ENCODE peak calls at places on chromosomes 5 and 9, in nine cellular contexts. M, P, F, C, T, L, Q, J and D are unnamed samples.

GRCh38 chr9:21465859-21466518 is 16.1 kb downstream of the IFNE start:
- DNase-seq in M (peak), P (peak), F (no peak), C (no peak), T (peak), L (peak), Q (no peak), J (peak), D (no peak)

GRCh38 chr5:84642795-84643194 is 258.1 kb upstream of the EDIL3 start:
- DNase-seq in M (no peak), P (no peak), F (no peak), C (no peak), T (no peak), L (peak), Q (no peak), J (peak), D (no peak)

GRCh38 chr5:8895599-8895998 is 650.3 kb downstream of the SEMA5A start:
- DNase-seq in M (no peak), P (no peak), F (no peak), C (no peak), T (no peak), L (no peak), Q (no peak), J (no peak), D (no peak)

GRCh38 chr5:10264569-10264968 is 14.5 kb downstream of the CCT5 start:
- DNase-seq in M (no peak), P (no peak), F (no peak), C (no peak), T (no peak), L (no peak), Q (no peak), J (no peak), D (no peak)

GRCh38 chr5:92980491-92980890 is 600.5 kb downstream of the NR2F1-AS1 start:
- DNase-seq in M (no peak), P (no peak), F (no peak), C (no peak), T (no peak), L (peak), Q (no peak), J (no peak), D (no peak)

GRCh38 chr5:133362438-133362837 is 249.9 kb downstream of the FSTL4 start:
- DNase-seq in M (no peak), P (no peak), F (no peak), C (no peak), T (no peak), L (no peak), Q (no peak), J (no peak), D (no peak)

GRCh38 chr9:107737987-107738743 is 248.6 kb upstream of the KLF4 start:
- DNase-seq in M (no peak), P (no peak), F (no peak), C (peak), T (no peak), L (peak), Q (peak), J (peak), D (no peak)

GRCh38 chr5:142056831-142057696 is 44.2 kb upstream of the GNPDA1 start:
- DNase-seq in M (no peak), P (no peak), F (no peak), C (no peak), T (no peak), L (no peak), Q (no peak), J (no peak), D (peak)

GRCh38 chr5:174374206-174374605 is 328.7 kb downstream of the NSG2 start:
- DNase-seq in M (peak), P (no peak), F (no peak), C (no peak), T (no peak), L (peak), Q (no peak), J (no peak), D (no peak)

GRCh38 chr9:72703574-72703973 is 182.2 kb downstream of the TMC1 start:
- DNase-seq in M (no peak), P (peak), F (no peak), C (no peak), T (no peak), L (peak), Q (no peak), J (no peak), D (no peak)

GRCh38 chr5:172902497-172903472 is 56.4 kb upstream of the RPL26L1 start:
- DNase-seq in M (peak), P (no peak), F (no peak), C (peak), T (peak), L (peak), Q (peak), J (peak), D (peak)

GRCh38 chr5:112735702-112736101 is 2.0 kb upstream of the APC start:
- DNase-seq in M (no peak), P (no peak), F (no peak), C (no peak), T (no peak), L (peak), Q (no peak), J (no peak), D (no peak)

GRCh38 chr9:110257097-110257955 is 1.0 kb upstream of the TXN start:
- DNase-seq in M (peak), P (peak), F (no peak), C (no peak), T (peak), L (peak), Q (peak), J (no peak), D (no peak)

GRCh38 chr5:73298251-73299016 is 125.4 kb downstream of the TMEM174 start:
- DNase-seq in M (no peak), P (no peak), F (no peak), C (no peak), T (peak), L (no peak), Q (no peak), J (no peak), D (no peak)

GRCh38 chr5:6745706-6746217 is 32.5 kb downstream of the TENT4A start:
- DNase-seq in M (peak), P (peak), F (no peak), C (no peak), T (peak), L (peak), Q (peak), J (peak), D (no peak)

GRCh38 chr5:135887447-135887864 is 8.2 kb downstream of the IL9 start:
- DNase-seq in M (peak), P (peak), F (peak), C (peak), T (peak), L (peak), Q (peak), J (peak), D (peak)

GRCh38 chr5:71884926-71885325 is 165.9 kb downstream of the CARTPT start:
- DNase-seq in M (no peak), P (no peak), F (no peak), C (no peak), T (no peak), L (no peak), Q (no peak), J (no peak), D (no peak)

GRCh38 chr5:71883745-71884103 is 164.6 kb downstream of the CARTPT start:
- DNase-seq in M (no peak), P (no peak), F (no peak), C (no peak), T (no peak), L (no peak), Q (no peak), J (no peak), D (no peak)

GRCh38 chr5:71880531-71880930 is 161.5 kb downstream of the CARTPT start:
- DNase-seq in M (no peak), P (no peak), F (no peak), C (no peak), T (no peak), L (no peak), Q (no peak), J (no peak), D (no peak)

GRCh38 chr5:71887680-71888079 is 168.6 kb downstream of the CARTPT start:
- DNase-seq in M (peak), P (peak), F (no peak), C (no peak), T (peak), L (peak), Q (no peak), J (peak), D (no peak)

DNA sequence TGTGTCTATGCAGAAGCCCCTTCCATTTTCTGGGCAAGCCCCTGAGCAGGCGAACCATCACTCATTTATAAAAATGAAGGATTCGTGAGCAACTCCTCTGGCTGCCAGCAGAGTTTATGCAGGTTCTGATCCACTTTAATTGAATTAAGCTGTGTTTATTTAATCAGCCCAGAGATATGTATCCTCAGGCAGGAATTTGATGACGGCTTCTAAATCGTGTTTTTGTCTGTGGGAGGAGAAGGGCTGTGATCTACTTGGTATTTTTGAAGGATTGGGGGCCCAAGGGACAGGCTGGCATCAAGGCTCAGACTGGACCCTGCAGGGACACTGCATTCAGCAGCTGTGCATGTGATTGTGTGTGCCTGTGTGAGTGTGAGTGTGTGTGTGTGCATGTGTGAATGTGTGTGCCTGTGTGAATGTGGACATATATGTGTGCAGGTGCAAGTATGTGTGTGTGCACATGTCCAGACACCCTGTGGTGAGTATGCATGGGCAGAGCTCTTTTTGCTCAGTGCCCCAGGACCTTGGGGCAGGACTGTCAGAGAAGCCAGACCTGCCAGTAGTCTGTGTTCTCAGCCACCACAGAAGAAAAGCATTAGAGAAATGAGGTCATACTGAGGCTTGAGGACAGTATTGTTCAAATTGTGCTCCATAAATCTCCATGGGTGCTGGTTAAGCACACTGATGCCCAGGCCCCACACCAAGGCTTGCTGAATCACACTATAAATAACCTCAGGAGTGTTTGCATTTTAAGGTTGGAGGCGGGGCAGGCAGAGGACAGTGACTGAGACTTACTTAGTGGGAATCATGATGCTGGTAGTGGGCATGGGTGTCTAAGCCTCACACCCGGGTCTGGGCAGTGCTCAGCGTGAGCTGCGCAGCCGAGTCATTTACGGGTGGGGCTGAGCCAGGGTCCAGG is 164.0 kb downstream of the CARTPT start:
- DNase-seq in M (no peak), P (no peak), F (no peak), C (no peak), T (no peak), L (peak), Q (no peak), J (peak), D (no peak)
- H3K27ac ChIP-seq in M (no peak), P (no peak), F (no peak), C (no peak), T (no peak), L (no peak), Q (no peak), J (no peak), D (no peak)

GRCh38 chr9:137630684-137631083 is 11.9 kb downstream of the EHMT1 start:
- DNase-seq in M (no peak), P (no peak), F (no peak), C (no peak), T (no peak), L (no peak), Q (peak), J (no peak), D (no peak)

GRCh38 chr9:137626448-137626847 is 7.6 kb downstream of the EHMT1 start:
- DNase-seq in M (no peak), P (no peak), F (no peak), C (no peak), T (no peak), L (no peak), Q (no peak), J (no peak), D (no peak)

GRCh38 chr9:137631608-137632431 is 13.0 kb downstream of the EHMT1 start:
- DNase-seq in M (no peak), P (no peak), F (no peak), C (no peak), T (no peak), L (no peak), Q (no peak), J (no peak), D (peak)

GRCh38 chr9:137632432-137633161 is 13.8 kb downstream of the EHMT1 start:
- DNase-seq in M (no peak), P (no peak), F (no peak), C (no peak), T (no peak), L (peak), Q (peak), J (no peak), D (no peak)

GRCh38 chr9:137630126-137630525 is 11.3 kb downstream of the EHMT1 start:
- DNase-seq in M (no peak), P (no peak), F (no peak), C (no peak), T (no peak), L (no peak), Q (no peak), J (no peak), D (no peak)
- H3K27ac ChIP-seq in M (no peak), P (no peak), F (no peak), C (no peak), T (no peak), L (peak), Q (peak), J (peak), D (no peak)

DNA sequence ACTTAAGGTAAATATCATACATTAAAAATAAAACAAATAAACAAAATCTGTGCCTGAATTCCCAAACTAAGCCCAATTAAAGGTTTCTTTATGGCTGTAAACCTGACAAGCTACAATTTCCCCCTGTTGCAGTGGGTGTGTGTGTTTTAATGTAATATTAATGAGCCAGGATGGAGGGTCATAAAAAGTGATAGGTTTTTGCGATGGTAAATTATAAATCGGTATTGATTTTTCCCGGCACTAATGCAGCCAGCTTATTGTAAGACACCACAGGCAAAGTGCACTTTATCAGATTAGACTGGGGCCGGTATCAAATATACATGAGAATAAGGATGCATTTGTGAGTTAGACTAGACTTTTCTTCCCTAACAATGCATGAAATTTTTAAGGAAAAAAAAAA is 120.4 kb downstream of the EBF1 start:
- DNase-seq in M (no peak), P (no peak), F (no peak), C (no peak), T (no peak), L (no peak), Q (no peak), J (no peak), D (no peak)
- H3K27ac ChIP-seq in M (no peak), P (no peak), F (no peak), C (no peak), T (no peak), L (no peak), Q (no peak), J (peak), D (no peak)

GRCh38 chr5:82387041-82387818 is 109.1 kb upstream of the RPS23 start:
- DNase-seq in M (no peak), P (no peak), F (no peak), C (no peak), T (no peak), L (peak), Q (peak), J (peak), D (no peak)

GRCh38 chr5:82387819-82388166 is 109.6 kb upstream of the RPS23 start:
- DNase-seq in M (no peak), P (no peak), F (no peak), C (no peak), T (no peak), L (no peak), Q (peak), J (no peak), D (no peak)

GRCh38 chr5:82390088-82390487 is 111.9 kb upstream of the RPS23 start:
- DNase-seq in M (no peak), P (no peak), F (no peak), C (no peak), T (no peak), L (no peak), Q (no peak), J (no peak), D (no peak)

GRCh38 chr5:82388186-82388585 is 110.0 kb upstream of the RPS23 start:
- DNase-seq in M (no peak), P (no peak), F (no peak), C (no peak), T (no peak), L (peak), Q (peak), J (peak), D (no peak)

DNA sequence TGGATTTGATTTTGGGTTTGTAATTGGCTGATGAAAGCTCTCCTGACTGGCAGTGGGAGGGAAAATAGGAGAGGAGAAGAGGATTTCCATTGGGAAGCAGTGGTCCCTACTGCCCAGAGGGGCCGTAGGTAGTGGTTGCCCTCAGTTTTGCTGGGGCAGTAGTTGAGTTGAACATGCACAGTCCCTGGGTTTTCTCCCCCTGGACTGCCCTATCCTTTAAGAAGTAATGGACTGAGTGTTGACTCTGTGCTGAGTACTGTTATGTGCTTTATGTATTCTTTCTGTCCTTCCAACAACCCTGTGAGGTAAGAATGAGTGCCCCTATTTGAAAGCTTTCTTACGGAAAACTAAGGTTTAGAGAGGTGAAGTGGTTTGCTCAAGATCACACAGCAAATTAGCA is 111.2 kb upstream of the RPS23 start:
- DNase-seq in M (no peak), P (no peak), F (no peak), C (no peak), T (no peak), L (no peak), Q (no peak), J (no peak), D (no peak)
- H3K27ac ChIP-seq in M (no peak), P (no peak), F (no peak), C (peak), T (no peak), L (peak), Q (peak), J (peak), D (no peak)

GRCh38 chr9:130775336-130775991 is 59.6 kb upstream of the ABL1 start:
- DNase-seq in M (no peak), P (no peak), F (no peak), C (no peak), T (no peak), L (no peak), Q (no peak), J (no peak), D (no peak)
- H3K27ac ChIP-seq in M (no peak), P (no peak), F (no peak), C (no peak), T (no peak), L (no peak), Q (no peak), J (peak), D (no peak)

GRCh38 chr5:54743581-54743980 is 226.0 kb downstream of the SNX18 start:
- DNase-seq in M (no peak), P (no peak), F (no peak), C (no peak), T (peak), L (peak), Q (no peak), J (no peak), D (no peak)
- H3K27ac ChIP-seq in M (peak), P (peak), F (no peak), C (peak), T (peak), L (peak), Q (peak), J (peak), D (no peak)

GRCh38 chr9:105051897-105052296 is 123.9 kb upstream of the ABCA1 start:
- DNase-seq in M (no peak), P (no peak), F (no peak), C (no peak), T (no peak), L (no peak), Q (no peak), J (no peak), D (no peak)

GRCh38 chr9:105053209-105053652 is 125.3 kb upstream of the ABCA1 start:
- DNase-seq in M (no peak), P (no peak), F (no peak), C (peak), T (no peak), L (peak), Q (peak), J (peak), D (no peak)

GRCh38 chr9:105054488-105054887 is 126.5 kb upstream of the ABCA1 start:
- DNase-seq in M (no peak), P (no peak), F (no peak), C (no peak), T (no peak), L (peak), Q (peak), J (peak), D (no peak)

GRCh38 chr9:105050296-105050695 is 122.3 kb upstream of the ABCA1 start:
- DNase-seq in M (no peak), P (no peak), F (no peak), C (no peak), T (no peak), L (peak), Q (no peak), J (no peak), D (no peak)

DNA sequence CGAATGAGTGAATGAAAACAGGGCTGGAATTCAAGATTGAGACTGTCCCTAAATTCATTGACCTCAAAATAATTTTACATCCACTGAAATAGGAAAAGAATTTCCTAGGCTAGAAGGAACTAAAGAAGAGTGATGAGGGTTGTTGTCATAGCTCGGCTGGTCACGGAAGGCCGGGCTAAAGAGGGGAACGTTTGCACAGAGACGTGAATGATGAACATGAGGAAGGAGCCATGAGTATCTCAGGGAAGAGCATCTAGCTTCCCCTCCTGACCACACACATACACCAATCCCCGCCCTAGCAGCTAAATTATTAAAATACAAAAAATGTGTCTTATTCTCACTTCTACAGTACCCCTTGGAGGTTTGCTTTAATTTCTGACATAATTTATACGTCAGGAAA is 124.4 kb upstream of the ABCA1 start:
- DNase-seq in M (no peak), P (no peak), F (no peak), C (no peak), T (no peak), L (no peak), Q (no peak), J (no peak), D (no peak)
- H3K27ac ChIP-seq in M (no peak), P (no peak), F (no peak), C (no peak), T (no peak), L (no peak), Q (peak), J (peak), D (no peak)

GRCh38 chr5:149777382-149777781 is 47.3 kb downstream of the PPARGC1B start:
- DNase-seq in M (peak), P (no peak), F (no peak), C (no peak), T (peak), L (peak), Q (no peak), J (no peak), D (no peak)

GRCh38 chr5:149779071-149779470 is 49.0 kb downstream of the PPARGC1B start:
- DNase-seq in M (no peak), P (no peak), F (no peak), C (no peak), T (no peak), L (no peak), Q (no peak), J (no peak), D (no peak)

GRCh38 chr5:149782018-149782899 is 52.1 kb downstream of the PPARGC1B start:
- DNase-seq in M (peak), P (no peak), F (no peak), C (no peak), T (no peak), L (peak), Q (peak), J (peak), D (no peak)

GRCh38 chr5:149781612-149782011 is 51.5 kb downstream of the PPARGC1B start:
- DNase-seq in M (no peak), P (no peak), F (no peak), C (no peak), T (no peak), L (no peak), Q (no peak), J (no peak), D (no peak)

GRCh38 chr5:149780043-149780737 is 50.1 kb downstream of the PPARGC1B start:
- DNase-seq in M (no peak), P (no peak), F (no peak), C (no peak), T (no peak), L (no peak), Q (no peak), J (no peak), D (no peak)
- H3K27ac ChIP-seq in M (no peak), P (peak), F (no peak), C (no peak), T (no peak), L (no peak), Q (no peak), J (no peak), D (no peak)